ENCODE peak calls at places on chromosomes 13 and 19, in five cellular contexts. U is HCT116, O is transverse colon, M is A549, A is Peyer's patch. Z is an unnamed sample.

GRCh38 chr19:27392027-27392632 is 1820.8 kb downstream of the UQCRFS1 start:
- DNase-seq in O (no peak), M (no peak), A (peak; percentile 8), U (no peak), Z (no peak)

GRCh38 chr13:41401371-41401770 is 56.0 kb upstream of the RGCC start:
- DNase-seq in O (no peak), A (no peak), U (no peak), M (no peak), Z (no peak)

GRCh38 chr19:7926021-7926726 is at the start of gene CTXN1:
- DNase-seq in U (no peak), O (peak; percentile 81), M (peak; percentile 40), A (peak; percentile 83), Z (no peak)

GRCh38 chr13:114081761-114082681 is 50.4 kb downstream of the RASA3 start:
- DNase-seq in A (no peak), M (no peak), U (no peak), O (no peak), Z (no peak)

GRCh38 chr13:108915634-108916497 is 286.5 kb downstream of the MYO16 start:
- DNase-seq in U (peak; percentile 91), A (peak; percentile 79), O (peak; percentile 81), M (peak; percentile 67), Z (no peak)

GRCh38 chr13:67736646-67737420 is 506.7 kb upstream of the PCDH9 start:
- DNase-seq in O (no peak), U (no peak), A (no peak), M (peak; percentile 0), Z (peak; percentile 72)

GRCh38 chr19:19134687-19135158 is 3.6 kb downstream of the TMEM161A start:
- DNase-seq in M (no peak), O (no peak), A (no peak), U (no peak), Z (peak; percentile 41)

GRCh38 chr19:8664671-8665057 is 33.9 kb downstream of the ACTL9 start:
- DNase-seq in M (no peak), O (no peak), U (no peak), A (no peak), Z (no peak)

GRCh38 chr13:97015661-97016350 is 21.5 kb upstream of the OXGR1 start:
- DNase-seq in M (no peak), O (no peak), U (no peak), A (no peak), Z (no peak)

GRCh38 chr19:3890590-3890989 is 10.1 kb downstream of the ATCAY start:
- DNase-seq in O (no peak), U (no peak), A (no peak), M (no peak), Z (no peak)

GRCh38 chr13:72431981-72432617 is 295.3 kb downstream of the MZT1 start:
- DNase-seq in O (no peak), M (no peak), A (no peak), U (no peak), Z (no peak)

GRCh38 chr19:38452430-38453366 is 19.2 kb downstream of the RYR1 start:
- DNase-seq in U (peak; percentile 81), O (no peak), A (no peak), M (no peak), Z (peak; percentile 84)

GRCh38 chr13:108594153-108594552 is 35.3 kb upstream of the MYO16 start:
- DNase-seq in O (no peak), U (no peak), M (no peak), A (no peak), Z (no peak)

GRCh38 chr13:81326913-81327312 is 986.0 kb upstream of the SPRY2 start:
- DNase-seq in U (no peak), A (no peak), O (no peak), M (no peak), Z (no peak)

GRCh38 chr13:76723551-76724232 is 162.5 kb downstream of the KCTD12 start:
- DNase-seq in U (no peak), M (no peak), A (no peak), O (peak; percentile 11), Z (peak; percentile 7)

GRCh38 chr19:1847684-1848398 is 442 bp downstream of the REXO1 start:
- DNase-seq in A (no peak), O (peak; percentile 61), M (no peak), U (no peak), Z (no peak)

GRCh38 chr13:106710267-106710666 is 142.3 kb upstream of the ARGLU1 start:
- DNase-seq in O (no peak), A (no peak), M (no peak), U (no peak), Z (no peak)

GRCh38 chr19:38563475-38563874 is 54.3 kb downstream of the MAP4K1 start:
- DNase-seq in U (no peak), A (no peak), O (no peak), M (no peak), Z (no peak)

GRCh38 chr19:40754611-40755247 is 3.7 kb downstream of the SNRPA start:
- DNase-seq in O (peak; percentile 77), A (peak; percentile 74), M (no peak), U (no peak), Z (no peak)

GRCh38 chr19:52219611-52220010 is 29.8 kb downstream of the PPP2R1A start:
- DNase-seq in A (no peak), O (no peak), M (no peak), U (no peak), Z (no peak)

DNA sequence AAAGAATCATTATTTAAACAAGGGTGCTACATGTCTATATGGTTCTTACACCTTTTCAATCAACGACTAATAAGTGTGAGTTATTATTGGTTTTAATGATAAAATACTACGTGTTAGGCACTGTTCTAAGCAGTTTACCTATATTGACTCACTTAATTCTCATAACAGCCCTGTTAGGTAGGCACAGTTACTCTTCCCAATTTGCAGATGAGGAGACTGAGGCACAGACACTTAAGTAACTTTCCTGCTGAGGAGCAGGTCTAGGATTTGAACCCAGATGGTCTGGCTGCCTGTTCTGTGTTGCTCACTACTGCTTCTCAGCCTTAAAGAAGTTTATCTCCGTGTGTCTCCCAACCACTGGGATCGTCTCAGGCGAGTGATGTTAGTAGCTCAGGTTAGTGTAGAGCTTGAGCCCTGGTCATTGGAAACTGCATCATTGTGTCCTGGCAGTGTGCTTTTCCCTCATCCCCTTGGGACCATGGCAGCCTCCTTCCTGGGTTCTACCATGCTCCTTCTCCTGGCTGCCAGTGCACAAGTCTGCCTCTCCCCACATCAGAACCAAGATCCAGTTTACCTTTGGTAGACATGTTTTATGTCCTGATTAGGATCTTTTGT is 10.9 kb downstream of the UBAC2 start:
- DNase-seq in M (no peak), O (no peak), U (no peak), A (no peak), Z (no peak)
- H3K27ac ChIP-seq in M (no peak overlapping the region), O (no peak overlapping the region), U (no peak overlapping the region), A (no peak overlapping the region), Z (no peak overlapping the region)

DNA sequence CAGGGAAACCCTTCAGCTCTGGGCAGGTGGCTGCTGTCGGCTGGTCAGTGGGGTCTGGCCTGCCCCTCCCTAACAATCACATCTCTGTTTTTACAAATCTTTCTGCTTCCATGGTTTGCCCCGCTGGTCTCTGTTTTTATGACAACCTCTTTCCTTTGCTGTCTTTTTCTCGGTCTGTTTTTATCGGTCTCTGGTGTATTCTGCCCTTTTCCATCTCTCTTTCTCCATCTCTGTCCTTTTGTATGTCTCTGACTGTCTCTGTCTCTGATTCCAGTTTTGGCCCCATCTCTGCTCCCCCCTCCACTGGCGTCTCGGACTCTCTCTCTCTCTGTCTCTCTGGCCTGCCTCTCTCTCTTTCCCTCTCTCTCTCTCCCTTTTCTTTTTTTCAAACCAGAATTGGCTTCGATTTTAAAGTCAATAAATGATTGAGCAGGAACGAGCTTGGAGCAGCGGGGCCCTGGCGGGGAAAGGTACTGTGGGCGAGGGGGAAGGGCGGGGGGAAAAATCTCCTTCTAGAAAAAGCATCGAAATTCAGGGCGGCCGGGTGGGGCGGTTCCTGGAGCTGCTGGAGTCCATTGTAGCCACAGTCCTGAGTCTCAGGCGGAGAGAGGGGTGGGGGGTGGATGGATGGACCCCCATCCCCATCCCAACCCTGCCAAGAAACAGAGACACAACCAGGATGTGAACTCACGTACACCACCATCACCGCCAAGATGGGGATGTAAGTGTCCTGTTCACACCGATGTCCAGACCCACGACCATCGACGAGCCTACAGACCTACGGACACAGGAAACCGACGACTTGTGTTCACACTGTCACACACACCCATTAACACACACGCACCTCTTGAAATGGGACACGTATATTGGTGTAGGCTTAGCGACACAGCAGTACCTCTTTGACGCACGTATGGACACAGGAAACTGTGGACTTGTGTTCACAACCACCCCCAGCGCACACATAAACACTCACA is 3.0 kb downstream of the NFIX start:
- DNase-seq in M (no peak), O (no peak), U (no peak), A (no peak), Z (no peak)
- H3K27ac ChIP-seq in M (no peak overlapping the region), O (peak overlapping the region; percentile 87), U (no peak overlapping the region), A (no peak overlapping the region), Z (no peak overlapping the region)

DNA sequence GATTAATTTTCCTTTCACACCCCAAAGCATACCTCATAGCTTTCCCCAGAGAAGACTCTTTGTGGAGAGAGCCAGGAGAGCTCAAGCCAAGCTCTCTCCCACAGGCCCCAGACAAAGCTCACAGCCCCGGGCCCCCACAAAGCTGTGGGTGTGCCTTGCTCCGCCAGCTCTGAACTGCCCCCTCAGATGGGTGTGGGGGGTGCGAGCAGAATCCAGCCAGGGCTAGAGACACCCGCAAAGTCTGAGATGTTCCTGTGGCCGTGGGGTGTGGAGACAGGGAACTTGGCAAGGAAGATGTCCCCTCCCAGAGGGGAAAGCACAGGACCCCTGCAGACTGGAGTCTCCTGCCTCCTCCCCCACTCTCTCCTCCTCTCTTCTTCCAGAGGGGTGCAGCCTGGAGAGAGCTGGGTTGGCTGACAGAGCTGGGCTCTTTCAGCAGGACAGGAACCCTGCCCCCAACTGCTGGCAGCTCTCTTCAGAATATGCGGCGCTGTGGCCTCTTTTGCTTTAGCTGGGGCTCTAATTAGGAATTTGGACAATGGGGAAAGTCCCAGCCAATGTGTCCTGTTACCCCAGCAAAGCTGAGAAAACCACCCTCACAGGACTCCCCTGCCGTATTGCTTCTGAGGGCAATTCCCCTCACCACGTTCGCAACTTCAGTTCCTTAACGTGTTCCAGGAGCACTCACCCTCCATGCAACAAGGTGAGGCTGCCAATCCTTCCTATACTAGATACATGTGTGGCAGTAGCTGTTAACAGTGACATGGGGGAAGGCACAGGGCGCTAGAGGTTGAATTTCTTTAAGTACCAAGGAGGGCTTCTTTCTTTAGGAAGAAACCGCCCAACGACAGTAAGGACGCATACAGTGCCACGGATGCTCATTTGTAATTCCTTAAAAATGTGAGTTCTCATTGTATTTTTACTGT is 170.0 kb downstream of the COL4A1 start:
- DNase-seq in M (no peak), A (no peak), U (no peak), O (no peak), Z (no peak)
- H3K27ac ChIP-seq in M (peak overlapping the region; percentile 84), A (no peak overlapping the region), U (no peak overlapping the region), O (no peak overlapping the region), Z (no peak overlapping the region)

DNA sequence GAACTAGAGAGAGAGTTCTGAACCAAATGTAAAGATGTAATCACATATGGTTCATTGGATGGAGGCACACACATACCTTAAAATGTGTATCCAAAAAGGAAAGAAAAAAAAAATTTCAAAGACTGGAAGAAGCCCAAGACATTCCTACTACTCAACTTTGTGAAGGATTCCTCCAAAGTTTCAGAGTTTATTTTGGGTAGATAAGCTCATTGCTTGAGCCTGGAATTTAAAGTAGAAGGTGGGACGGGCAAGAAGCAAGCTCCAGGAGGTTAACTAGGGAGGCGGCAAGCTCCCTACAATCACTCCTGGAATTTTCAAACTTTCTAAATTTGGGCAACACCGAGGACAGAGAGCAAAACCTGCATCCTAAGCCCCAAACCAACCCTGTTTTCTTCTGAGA is 1.9 kb downstream of the TSHZ3 start:
- DNase-seq in O (no peak), A (no peak), M (no peak), U (no peak), Z (no peak)
- H3K27ac ChIP-seq in O (peak overlapping the region; percentile 95), A (no peak overlapping the region), M (no peak overlapping the region), U (no peak overlapping the region), Z (no peak overlapping the region)

GRCh38 chr19:48806818-48807589 is 3.8 kb downstream of the BCAT2 start:
- DNase-seq in O (peak; percentile 68), M (no peak), U (no peak), A (peak; percentile 88), Z (no peak)
- H3K27ac ChIP-seq in O (peak overlapping the region; percentile 74), M (no peak overlapping the region), U (no peak overlapping the region), A (no peak overlapping the region), Z (no peak overlapping the region)

Z was measured in iPS DF 6.9.